ENCODE peak calls at places on chromosomes 3 and 15, in five cellular contexts. H is cardiac muscle cell; T is left lung; A is NCI-H524 treated with DMSO at 0.1 percent for 48 hours; S is activated CD4-positive, alpha-beta T cell treated with anti-CD3 and anti-CD28 coated beads, Interleukin-2, amount 50 U/mL, for 1 hour. U is an unnamed sample.

GRCh38 chr3:64443553-64444331 is 218.5 kb upstream of the PRICKLE2 start:
- DNase-seq in T (no peak), H (no peak), A (no peak), S (no peak), U (peak)

GRCh38 chr3:171654809-171655208 is 155.5 kb downstream of the PLD1 start:
- DNase-seq in T (no peak), S (no peak), A (no peak), H (no peak), U (no peak)

GRCh38 chr15:59138243-59138642 is 33.3 kb downstream of the CCNB2 start:
- DNase-seq in T (no peak), S (peak), A (no peak), H (peak), U (peak)

GRCh38 chr15:36529296-36530011 is 50.0 kb upstream of the CDIN1 start:
- DNase-seq in A (no peak), H (no peak), S (no peak), T (no peak), U (no peak)

GRCh38 chr3:107421170-107421792 is 44.0 kb downstream of the CCDC54 start:
- DNase-seq in T (no peak), H (peak), S (no peak), A (no peak), U (no peak)

GRCh38 chr3:153290278-153291015 is 128.4 kb downstream of the RAP2B start:
- DNase-seq in H (no peak), S (peak), A (no peak), T (no peak), U (no peak)

GRCh38 chr3:8891774-8892173 is 71.5 kb downstream of the RAD18 start:
- DNase-seq in A (no peak), T (no peak), S (no peak), H (no peak), U (no peak)

GRCh38 chr3:171380084-171380483 is 80.1 kb downstream of the TNIK start:
- DNase-seq in H (no peak), S (no peak), T (no peak), A (no peak), U (no peak)

GRCh38 chr3:195885036-195885871 is 23.1 kb downstream of the TNK2 start:
- DNase-seq in H (peak), T (no peak), A (no peak), S (no peak), U (no peak)

U was measured in BE2C.